ENCODE peak calls at places on chromosomes 13 and 19, in five cellular contexts. One of them, this sample, is unnamed.

GRCh38 chr13:74839656-74840055 is 642.3 kb downstream of the TBC1D4 start:
- DNase-seq in Peyer's patch: no peak
- DNase-seq in BE2C: no peak
- DNase-seq in cardiac fibroblast: no peak
- DNase-seq in fibroblast of the aortic adventitia: peak
- DNase-seq in this sample: no peak

GRCh38 chr13:104737713-104738112 is 1671.5 kb upstream of the SLC10A2 start:
- DNase-seq in Peyer's patch: no peak
- DNase-seq in BE2C: no peak
- DNase-seq in cardiac fibroblast: peak
- DNase-seq in fibroblast of the aortic adventitia: peak
- DNase-seq in this sample: no peak

GRCh38 chr19:2132731-2133490 is 18.5 kb downstream of the AP3D1 start:
- DNase-seq in Peyer's patch: no peak
- DNase-seq in BE2C: no peak
- DNase-seq in cardiac fibroblast: no peak
- DNase-seq in fibroblast of the aortic adventitia: no peak
- DNase-seq in this sample: no peak

GRCh38 chr13:49098771-49099512 is 121.2 kb upstream of the MLNR start:
- DNase-seq in Peyer's patch: no peak
- DNase-seq in BE2C: no peak
- DNase-seq in cardiac fibroblast: peak
- DNase-seq in fibroblast of the aortic adventitia: peak
- DNase-seq in this sample: peak

GRCh38 chr19:38118176-38118575 is 105.8 kb downstream of the DPF1 start:
- DNase-seq in Peyer's patch: no peak
- DNase-seq in BE2C: no peak
- DNase-seq in cardiac fibroblast: no peak
- DNase-seq in fibroblast of the aortic adventitia: no peak
- DNase-seq in this sample: no peak

GRCh38 chr19:46605356-46605821 is 4.3 kb downstream of the CALM3 start:
- DNase-seq in Peyer's patch: no peak
- DNase-seq in BE2C: no peak
- DNase-seq in cardiac fibroblast: no peak
- DNase-seq in fibroblast of the aortic adventitia: peak
- DNase-seq in this sample: no peak

GRCh38 chr13:31982124-31982523 is 49.5 kb upstream of the FRY start:
- DNase-seq in Peyer's patch: no peak
- DNase-seq in BE2C: no peak
- DNase-seq in cardiac fibroblast: no peak
- DNase-seq in fibroblast of the aortic adventitia: no peak
- DNase-seq in this sample: no peak

GRCh38 chr13:38582133-38582532 is 104.7 kb upstream of the FREM2 start:
- DNase-seq in Peyer's patch: no peak
- DNase-seq in BE2C: peak
- DNase-seq in cardiac fibroblast: peak
- DNase-seq in fibroblast of the aortic adventitia: peak
- DNase-seq in this sample: no peak

GRCh38 chr19:16337809-16338469 is 13.3 kb downstream of the KLF2 start:
- DNase-seq in Peyer's patch: no peak
- DNase-seq in BE2C: no peak
- DNase-seq in cardiac fibroblast: no peak
- DNase-seq in fibroblast of the aortic adventitia: no peak
- DNase-seq in this sample: no peak

GRCh38 chr19:2315818-2316353 is 7.9 kb upstream of the LINGO3 start:
- DNase-seq in Peyer's patch: peak
- DNase-seq in BE2C: peak
- DNase-seq in cardiac fibroblast: peak
- DNase-seq in fibroblast of the aortic adventitia: peak
- DNase-seq in this sample: peak

GRCh38 chr19:29724102-29724641 is 9.1 kb upstream of the C19orf12 start:
- DNase-seq in Peyer's patch: no peak
- DNase-seq in BE2C: no peak
- DNase-seq in cardiac fibroblast: peak
- DNase-seq in fibroblast of the aortic adventitia: no peak
- DNase-seq in this sample: no peak

GRCh38 chr13:113621046-113621445 is 36.5 kb downstream of the TFDP1 start:
- DNase-seq in Peyer's patch: peak
- DNase-seq in BE2C: no peak
- DNase-seq in cardiac fibroblast: no peak
- DNase-seq in fibroblast of the aortic adventitia: no peak
- DNase-seq in this sample: no peak

GRCh38 chr19:4326215-4326836 is 12.3 kb downstream of the STAP2 start:
- DNase-seq in Peyer's patch: no peak
- DNase-seq in BE2C: no peak
- DNase-seq in cardiac fibroblast: no peak
- DNase-seq in fibroblast of the aortic adventitia: no peak
- DNase-seq in this sample: no peak

GRCh38 chr13:110312669-110313031 is 5.6 kb downstream of the COL4A2 start:
- DNase-seq in Peyer's patch: no peak
- DNase-seq in BE2C: no peak
- DNase-seq in cardiac fibroblast: peak
- DNase-seq in fibroblast of the aortic adventitia: peak
- DNase-seq in this sample: peak

GRCh38 chr13:25783480-25784081 is 268.2 kb downstream of the SHISA2 start:
- DNase-seq in Peyer's patch: no peak
- DNase-seq in BE2C: no peak
- DNase-seq in cardiac fibroblast: no peak
- DNase-seq in fibroblast of the aortic adventitia: no peak
- DNase-seq in this sample: no peak

GRCh38 chr19:789473-790052 is 7.7 kb upstream of the PTBP1 start:
- DNase-seq in Peyer's patch: no peak
- DNase-seq in BE2C: peak
- DNase-seq in cardiac fibroblast: peak
- DNase-seq in fibroblast of the aortic adventitia: no peak
- DNase-seq in this sample: no peak
- H3K4me3 ChIP-seq in Peyer's patch: no peak
- H3K4me3 ChIP-seq in BE2C: no peak
- H3K4me3 ChIP-seq in cardiac fibroblast: no peak
- H3K4me3 ChIP-seq in fibroblast of the aortic adventitia: no peak
- H3K4me3 ChIP-seq in this sample: no peak

DNA sequence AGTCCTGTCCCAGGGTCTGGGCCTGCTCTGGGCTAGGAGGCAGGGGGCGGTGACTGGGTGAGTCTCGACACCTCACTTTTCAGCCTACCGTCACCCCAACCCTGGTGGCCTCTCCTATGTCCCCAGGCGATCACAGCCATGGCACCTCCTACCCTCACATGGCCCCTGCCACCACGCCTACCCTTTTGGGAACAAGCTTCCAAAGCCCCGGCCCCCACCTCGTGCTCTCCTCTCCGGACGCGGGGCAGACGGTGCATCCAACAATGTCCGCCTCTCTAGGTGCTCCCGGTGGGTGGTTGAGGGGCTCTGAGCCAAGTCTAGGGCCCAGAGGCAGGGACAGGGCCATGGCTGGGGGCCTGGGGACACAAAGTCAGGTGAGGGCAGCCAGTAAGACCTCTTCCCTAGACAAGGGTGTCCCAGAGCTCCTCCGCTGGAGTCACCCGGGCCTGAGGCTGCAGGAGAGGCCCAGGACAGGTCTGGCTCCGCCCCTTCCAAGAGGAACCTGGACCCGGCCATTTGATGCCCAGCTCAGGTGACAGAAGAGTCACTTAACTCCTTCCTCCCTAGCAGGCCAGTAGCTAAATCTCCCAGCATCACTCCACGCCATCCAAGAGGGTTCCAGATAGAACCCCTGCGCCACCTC is at the start of gene SYNE4:
- DNase-seq in Peyer's patch: peak
- DNase-seq in BE2C: no peak
- DNase-seq in cardiac fibroblast: no peak
- DNase-seq in fibroblast of the aortic adventitia: no peak
- DNase-seq in this sample: peak
- H3K4me3 ChIP-seq in Peyer's patch: peak
- H3K4me3 ChIP-seq in BE2C: peak
- H3K4me3 ChIP-seq in cardiac fibroblast: peak
- H3K4me3 ChIP-seq in fibroblast of the aortic adventitia: peak
- H3K4me3 ChIP-seq in this sample: peak

DNA sequence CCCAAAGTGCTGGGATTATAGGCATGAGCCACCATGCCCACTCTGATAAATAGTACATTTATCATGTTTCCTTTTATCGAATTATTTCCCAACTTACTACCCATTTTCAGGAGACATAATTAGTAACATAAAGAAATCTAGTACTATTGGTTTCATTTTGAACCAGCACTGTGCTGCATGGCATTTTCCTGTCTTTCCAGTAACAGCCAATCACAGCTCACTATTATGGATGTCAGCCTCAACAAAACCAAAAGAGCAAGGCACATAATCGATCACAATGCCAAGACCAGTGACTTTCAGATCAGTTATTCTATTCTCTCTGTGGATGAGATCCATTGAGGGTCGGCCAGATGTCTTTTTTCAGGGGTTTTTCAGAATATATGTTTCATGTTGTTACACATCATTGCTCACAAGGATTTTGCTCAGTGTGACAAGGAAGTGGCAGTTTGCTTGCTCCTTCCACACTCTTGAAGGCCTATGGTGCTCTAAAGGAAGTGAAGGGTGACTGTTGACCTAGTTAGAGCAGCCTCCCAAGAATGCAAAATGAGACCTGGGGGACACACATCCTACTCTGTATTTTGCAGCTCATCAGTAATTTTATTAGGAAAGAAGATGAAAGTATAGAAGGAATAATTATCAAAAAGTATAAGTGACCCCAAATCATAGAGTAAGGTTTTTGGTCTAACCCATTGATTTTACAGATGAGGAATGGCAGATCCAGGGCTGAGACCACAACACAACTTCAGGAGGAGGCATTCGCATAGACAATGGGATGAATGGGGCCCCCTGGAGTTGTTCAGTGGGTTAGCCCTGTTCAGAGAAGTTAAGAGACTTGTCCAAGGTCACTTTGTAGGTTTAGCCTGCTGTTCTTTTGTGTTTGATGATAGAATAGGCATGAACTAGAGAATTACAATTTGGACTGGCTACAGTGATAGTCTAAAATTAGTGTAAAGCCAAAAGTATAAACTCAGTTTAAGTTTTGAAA is 233.6 kb downstream of the KCNRG start:
- DNase-seq in Peyer's patch: no peak
- DNase-seq in BE2C: no peak
- DNase-seq in cardiac fibroblast: no peak
- DNase-seq in fibroblast of the aortic adventitia: no peak
- DNase-seq in this sample: no peak
- H3K4me3 ChIP-seq in Peyer's patch: no peak
- H3K4me3 ChIP-seq in BE2C: no peak
- H3K4me3 ChIP-seq in cardiac fibroblast: no peak
- H3K4me3 ChIP-seq in fibroblast of the aortic adventitia: no peak
- H3K4me3 ChIP-seq in this sample: no peak

GRCh38 chr19:6288737-6289136 is 9.0 kb upstream of the MLLT1 start:
- DNase-seq in Peyer's patch: no peak
- DNase-seq in BE2C: no peak
- DNase-seq in cardiac fibroblast: no peak
- DNase-seq in fibroblast of the aortic adventitia: no peak
- DNase-seq in this sample: no peak

GRCh38 chr19:6292006-6292405 is 12.2 kb upstream of the MLLT1 start:
- DNase-seq in Peyer's patch: no peak
- DNase-seq in BE2C: no peak
- DNase-seq in cardiac fibroblast: peak
- DNase-seq in fibroblast of the aortic adventitia: no peak
- DNase-seq in this sample: no peak

GRCh38 chr19:6287269-6287885 is 7.6 kb upstream of the MLLT1 start:
- DNase-seq in Peyer's patch: no peak
- DNase-seq in BE2C: no peak
- DNase-seq in cardiac fibroblast: no peak
- DNase-seq in fibroblast of the aortic adventitia: no peak
- DNase-seq in this sample: no peak

GRCh38 chr19:6286676-6287075 is 6.9 kb upstream of the MLLT1 start:
- DNase-seq in Peyer's patch: no peak
- DNase-seq in BE2C: no peak
- DNase-seq in cardiac fibroblast: no peak
- DNase-seq in fibroblast of the aortic adventitia: no peak
- DNase-seq in this sample: no peak
- H3K4me3 ChIP-seq in Peyer's patch: no peak
- H3K4me3 ChIP-seq in BE2C: no peak
- H3K4me3 ChIP-seq in cardiac fibroblast: no peak
- H3K4me3 ChIP-seq in fibroblast of the aortic adventitia: no peak
- H3K4me3 ChIP-seq in this sample: no peak

DNA sequence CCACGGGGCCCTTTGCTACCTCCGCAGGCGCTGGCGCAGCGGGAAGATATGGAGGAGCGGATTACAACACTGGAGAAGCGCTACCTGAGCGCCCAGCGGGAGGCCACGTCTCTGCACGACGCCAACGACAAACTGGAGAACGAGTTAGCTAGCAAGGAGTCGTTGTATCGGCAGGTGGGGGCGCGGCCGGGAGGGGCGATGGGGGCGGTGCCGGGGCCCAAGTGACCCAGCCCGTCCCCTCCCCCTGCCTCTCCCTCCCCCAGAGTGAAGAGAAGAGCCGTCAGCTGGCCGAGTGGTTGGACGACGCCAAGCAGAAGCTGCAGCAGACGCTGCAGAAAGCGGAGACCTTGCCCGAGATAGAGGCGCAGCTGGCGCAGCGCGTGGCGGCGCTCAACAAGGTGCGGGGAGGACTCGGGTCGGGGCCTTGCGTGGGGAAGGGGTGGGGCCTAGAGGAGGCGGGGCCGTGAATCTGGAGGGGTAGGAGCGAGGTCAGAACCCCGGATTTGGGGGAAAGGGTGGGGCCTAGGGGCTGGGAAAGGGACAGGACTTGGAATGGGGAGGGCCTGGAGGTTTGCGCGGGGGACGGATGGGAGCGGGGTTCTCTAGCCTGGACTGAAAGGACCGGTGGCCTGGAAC is 13.7 kb downstream of the PPFIA3 start:
- DNase-seq in Peyer's patch: peak
- DNase-seq in BE2C: no peak
- DNase-seq in cardiac fibroblast: no peak
- DNase-seq in fibroblast of the aortic adventitia: no peak
- DNase-seq in this sample: no peak
- H3K4me3 ChIP-seq in Peyer's patch: peak
- H3K4me3 ChIP-seq in BE2C: no peak
- H3K4me3 ChIP-seq in cardiac fibroblast: peak
- H3K4me3 ChIP-seq in fibroblast of the aortic adventitia: no peak
- H3K4me3 ChIP-seq in this sample: no peak